ENCODE peak calls at places on chromosomes 5 and 9, in six cellular contexts. B is IMR-90, Q is H9, I is mesendoderm, K is mesenchymal stem cell, X is H1. F is an unnamed sample.

GRCh38 chr9:131447600-131447999 is 53.7 kb downstream of the PRRC2B start:
- DNase-seq in B (no peak), I (no peak), K (no peak), X (no peak), Q (no peak), F (no peak)

GRCh38 chr9:28598396-28598795 is 1025.1 kb upstream of the C9orf72 start:
- DNase-seq in X (no peak), I (no peak), Q (peak), K (no peak), B (no peak), F (no peak)

GRCh38 chr5:151267481-151268275 is 14.7 kb downstream of the GM2A start:
- DNase-seq in X (no peak), K (no peak), B (no peak), Q (no peak), I (no peak), F (no peak)

GRCh38 chr5:174402224-174402812 is 322.1 kb upstream of the MSX2 start:
- DNase-seq in I (no peak), K (no peak), Q (no peak), X (no peak), B (no peak), F (no peak)

GRCh38 chr5:29169851-29170250 is 2023.6 kb upstream of the CDH6 start:
- DNase-seq in Q (no peak), I (peak), K (no peak), B (no peak), X (no peak), F (no peak)

GRCh38 chr5:106822851-106823250 is 847.9 kb downstream of the EFNA5 start:
- DNase-seq in B (no peak), X (no peak), I (no peak), Q (no peak), K (peak), F (no peak)

GRCh38 chr5:143554194-143554717 is 150.8 kb upstream of the NR3C1 start:
- DNase-seq in I (no peak), X (no peak), K (peak), Q (no peak), B (peak), F (no peak)

GRCh38 chr5:95241635-95242034 is 43.3 kb downstream of the MCTP1 start:
- DNase-seq in X (no peak), Q (no peak), B (no peak), I (no peak), K (no peak), F (no peak)

GRCh38 chr9:34070601-34071340 is 22.1 kb upstream of the UBAP2 start:
- DNase-seq in B (peak), Q (no peak), X (no peak), I (no peak), K (no peak), F (no peak)

GRCh38 chr9:101387871-101388506 is 3.2 kb upstream of the BAAT start:
- DNase-seq in K (peak), I (peak), Q (no peak), X (no peak), B (peak), F (no peak)

GRCh38 chr5:133429046-133429445 is 183.3 kb downstream of the FSTL4 start:
- DNase-seq in K (no peak), B (no peak), X (no peak), Q (no peak), I (no peak), F (no peak)

GRCh38 chr9:107631788-107632187 is 142.2 kb upstream of the KLF4 start:
- DNase-seq in B (no peak), I (peak), X (no peak), Q (no peak), K (no peak), F (no peak)

GRCh38 chr5:639253-639530 is 27.1 kb downstream of the CEP72 start:
- DNase-seq in X (no peak), I (no peak), B (no peak), K (no peak), Q (no peak), F (no peak)

GRCh38 chr5:116663081-116663480 is 88.5 kb upstream of the SEMA6A start:
- DNase-seq in Q (no peak), K (no peak), I (no peak), X (no peak), B (no peak), F (no peak)

GRCh38 chr9:98808411-98808815 is 943 bp downstream of the GALNT12 start:
- DNase-seq in I (no peak), K (no peak), Q (no peak), X (no peak), B (no peak), F (no peak)

GRCh38 chr9:87276327-87276841 is 221.3 kb upstream of the DAPK1 start:
- DNase-seq in X (no peak), Q (no peak), K (peak), I (no peak), B (peak), F (no peak)

GRCh38 chr9:91302831-91303230 is 58.9 kb downstream of the AUH start:
- DNase-seq in K (peak), B (peak), I (no peak), Q (no peak), X (no peak), F (no peak)

GRCh38 chr9:100724932-100725331 is 147.1 kb downstream of the CAVIN4 start:
- DNase-seq in I (no peak), Q (no peak), B (no peak), X (no peak), K (no peak), F (no peak)

GRCh38 chr9:38527507-38527906 is 92.9 kb downstream of the ANKRD18A start:
- DNase-seq in Q (no peak), B (no peak), X (no peak), I (peak), K (no peak), F (peak)

GRCh38 chr5:36495638-36496010 is 110.8 kb upstream of the SLC1A3 start:
- DNase-seq in K (no peak), B (no peak), X (no peak), I (no peak), Q (no peak), F (no peak)

GRCh38 chr5:10424124-10424731 is 17.5 kb upstream of the ROPN1L start:
- DNase-seq in I (peak), B (peak), X (no peak), K (peak), Q (peak), F (no peak)

GRCh38 chr5:98173334-98173733 is 600.1 kb upstream of the RGMB start:
- DNase-seq in B (peak), K (no peak), I (no peak), Q (no peak), X (no peak), F (no peak)

GRCh38 chr5:107402881-107403280 is 267.9 kb downstream of the EFNA5 start:
- DNase-seq in Q (no peak), K (no peak), B (no peak), I (no peak), X (no peak), F (no peak)

GRCh38 chr9:93276973-93277372 is 93.0 kb downstream of the WNK2 start:
- DNase-seq in Q (no peak), B (no peak), X (no peak), K (no peak), I (no peak), F (no peak)

GRCh38 chr5:136374638-136375037 is 9.3 kb upstream of the TRPC7 start:
- DNase-seq in Q (no peak), I (no peak), K (peak), B (no peak), X (no peak), F (no peak)

GRCh38 chr5:66554211-66554610 is 42.0 kb upstream of the MAST4 start:
- DNase-seq in X (no peak), K (no peak), I (no peak), Q (no peak), B (no peak), F (no peak)

GRCh38 chr9:115263731-115264130 is 145.8 kb upstream of the TNC start:
- DNase-seq in Q (no peak), I (no peak), X (no peak), B (peak), K (no peak), F (no peak)

GRCh38 chr5:180315762-180316212 is 23.9 kb upstream of the MAPK9 start:
- DNase-seq in X (no peak), Q (peak), K (peak), I (peak), B (peak), F (peak)

GRCh38 chr9:109918359-109919163 is 138.6 kb downstream of the PALM2AKAP2 start:
- DNase-seq in B (no peak), Q (no peak), X (no peak), K (peak), I (no peak), F (no peak)

GRCh38 chr5:148427370-148428042 is 43.7 kb downstream of the FBXO38 start:
- DNase-seq in K (no peak), I (peak), Q (peak), B (no peak), X (no peak), F (no peak)

GRCh38 chr9:116873441-116873840 is 186.3 kb downstream of the TRIM32 start:
- DNase-seq in X (no peak), Q (no peak), B (no peak), I (no peak), K (no peak), F (no peak)

DNA sequence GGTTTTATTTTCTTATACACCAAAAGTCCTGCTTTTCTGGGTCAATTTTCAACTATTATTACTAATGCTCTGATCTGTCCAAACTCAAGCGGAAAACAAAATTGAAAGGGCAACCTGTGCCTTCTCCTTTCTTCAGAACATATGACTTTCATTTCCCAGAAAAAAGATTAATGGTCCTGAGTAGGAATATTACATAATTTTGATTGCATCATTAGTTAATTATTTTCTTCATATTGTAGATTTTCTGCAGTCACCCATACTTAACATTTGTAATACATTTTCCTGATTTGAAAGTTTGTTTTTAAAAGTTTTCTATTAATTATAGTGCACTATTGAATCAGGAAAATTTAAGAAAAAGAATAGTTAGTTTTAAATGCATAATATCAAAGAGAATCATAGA is 1.7 kb upstream of the PCDHB8 start:
- DNase-seq in I (no peak), B (no peak), X (no peak), K (no peak), Q (no peak), F (no peak)
- H2BK15ac ChIP-seq in I (no peak), B (no peak), X (no peak), K (no peak), Q (no peak), F (no peak)

DNA sequence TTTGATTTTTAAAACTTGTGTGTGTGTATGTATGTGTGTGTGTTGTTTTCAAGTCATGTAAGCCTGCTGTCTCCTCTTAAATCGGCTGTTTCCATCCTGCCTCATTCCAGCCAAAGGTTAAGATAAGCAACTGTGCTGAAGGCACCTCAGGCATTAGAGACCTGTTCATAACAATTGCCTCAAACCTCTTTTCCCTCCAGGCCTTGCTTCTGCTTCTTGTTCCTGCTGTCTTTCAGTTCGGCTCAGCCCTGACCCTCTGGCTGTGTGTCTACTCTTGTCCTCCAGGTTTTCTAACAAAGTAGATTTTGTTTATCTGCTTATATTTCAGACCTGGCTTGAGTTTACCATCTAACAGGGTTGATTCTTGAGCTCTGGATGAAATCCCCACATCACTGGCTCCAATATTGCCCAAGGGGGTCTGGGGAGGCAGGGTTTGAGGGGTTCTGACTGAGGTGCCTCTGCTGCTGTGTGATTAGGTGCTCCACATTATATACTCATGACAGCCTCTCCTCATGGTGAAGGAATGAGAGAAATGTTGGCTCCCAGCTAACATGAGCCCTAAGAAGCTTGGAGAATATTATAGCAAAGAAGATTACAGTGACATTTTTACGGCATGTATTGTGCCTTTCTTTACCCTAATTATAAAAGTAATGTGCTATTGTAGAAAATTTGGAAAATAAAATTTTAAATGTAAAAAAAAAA is 229.7 kb upstream of the PIK3R1 start:
- DNase-seq in K (no peak), Q (no peak), I (peak), X (no peak), B (peak), F (no peak)
- H2BK5ac ChIP-seq in K (no peak), Q (no peak), I (no peak), X (no peak), B (no peak), F (no peak)

GRCh38 chr5:159157552-159157951 is 51.8 kb downstream of the RNF145 start:
- DNase-seq in K (no peak), Q (no peak), B (no peak), X (no peak), I (no peak), F (no peak)

GRCh38 chr5:159161361-159162214 is 47.8 kb downstream of the RNF145 start:
- DNase-seq in Q (no peak), I (no peak), X (no peak), K (no peak), B (peak), F (no peak)

GRCh38 chr5:159166416-159166815 is 42.9 kb downstream of the RNF145 start:
- DNase-seq in Q (no peak), K (no peak), X (no peak), B (no peak), I (no peak), F (no peak)

GRCh38 chr5:159163700-159164044 is 45.7 kb downstream of the RNF145 start:
- DNase-seq in Q (no peak), I (no peak), B (no peak), K (no peak), X (no peak), F (no peak)

GRCh38 chr5:159163027-159163699 is 46.2 kb downstream of the RNF145 start:
- DNase-seq in I (no peak), Q (no peak), B (peak), X (no peak), K (peak), F (no peak)
- H2BK15ac ChIP-seq in I (no peak), Q (no peak), B (no peak), X (no peak), K (no peak), F (no peak)

GRCh38 chr9:127438394-127438793 is 12.8 kb downstream of the RPL12 start:
- DNase-seq in K (no peak), B (no peak), X (no peak), I (no peak), Q (no peak), F (no peak)
- H2BK5ac ChIP-seq in K (no peak), B (no peak), X (no peak), I (no peak), Q (no peak), F (no peak)

GRCh38 chr9:17926246-17926645 is 347.4 kb downstream of the SH3GL2 start:
- DNase-seq in K (no peak), B (no peak), X (no peak), I (no peak), Q (no peak), F (no peak)
- H2BK15ac ChIP-seq in K (no peak), B (no peak), X (no peak), I (no peak), Q (no peak), F (no peak)

DNA sequence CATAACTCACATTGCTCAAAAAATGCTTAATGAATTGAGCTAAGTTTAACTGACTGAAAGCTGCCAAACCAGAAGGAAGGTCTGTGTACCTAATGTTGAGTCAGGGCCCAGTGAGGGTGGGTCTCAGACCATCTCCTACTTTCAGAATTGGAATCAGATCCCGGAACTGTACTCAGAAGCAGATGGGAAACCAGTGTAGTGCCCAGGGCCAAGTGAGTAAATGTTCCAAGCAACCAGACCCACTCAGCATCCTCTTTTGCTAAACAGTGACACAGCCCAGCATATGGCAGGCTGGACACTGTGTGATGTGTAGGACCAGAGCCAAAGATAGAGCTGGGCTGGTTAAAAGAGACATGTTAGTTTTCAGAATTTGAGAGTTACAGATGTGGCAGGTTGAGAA is 94.1 kb downstream of the PLCXD3 start:
- DNase-seq in X (no peak), K (no peak), B (no peak), I (no peak), Q (no peak), F (no peak)
- H2BK5ac ChIP-seq in X (no peak), K (no peak), B (peak), I (no peak), Q (no peak), F (no peak)

DNA sequence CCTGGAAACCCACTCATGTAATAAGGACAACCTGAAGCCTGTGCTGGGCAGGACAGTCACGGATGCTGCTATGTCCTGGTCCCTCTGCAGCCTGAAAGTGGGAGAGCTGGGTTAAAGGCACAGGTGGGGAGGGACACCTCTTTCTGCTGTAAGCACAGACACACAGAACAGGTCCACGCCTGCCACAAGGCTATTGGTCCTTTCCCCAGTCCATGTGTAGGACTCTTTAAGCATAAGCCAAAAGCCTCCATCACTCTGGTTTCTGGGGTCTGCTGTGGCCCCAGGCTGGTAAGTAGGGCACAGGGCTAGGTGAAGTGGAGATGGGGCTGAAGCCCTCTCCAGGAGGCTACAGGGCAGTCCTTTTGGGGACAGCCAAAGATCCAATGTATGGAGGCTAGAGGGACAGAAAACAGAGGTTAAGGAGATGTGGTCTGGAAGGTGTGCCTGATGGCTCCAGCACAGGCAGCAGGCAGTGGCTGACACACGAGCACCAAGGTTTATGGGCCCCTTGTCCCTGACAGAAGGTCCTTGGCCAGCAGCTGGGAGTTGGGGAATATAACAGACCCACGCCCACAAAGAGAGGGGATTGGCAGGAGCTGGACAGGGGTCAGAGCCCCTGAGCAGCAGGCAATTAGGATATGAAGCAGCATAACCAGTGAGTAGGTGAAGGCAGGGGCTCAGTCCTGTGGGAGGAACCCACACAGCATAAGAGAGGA is 203.6 kb upstream of the MVB12B start:
- DNase-seq in K (no peak), X (no peak), Q (no peak), B (no peak), I (no peak), F (no peak)
- H2BK15ac ChIP-seq in K (no peak), X (no peak), Q (no peak), B (no peak), I (no peak), F (no peak)

GRCh38 chr5:93874080-93874479 is 132.7 kb upstream of the POU5F2 start:
- DNase-seq in B (peak), K (no peak), I (peak), X (no peak), Q (no peak), F (no peak)
- H2BK5ac ChIP-seq in B (no peak), K (no peak), I (no peak), X (no peak), Q (no peak), F (no peak)